ENCODE peak calls at places on chromosome 13, in eight cellular contexts. One of them, this sample, is unnamed.

GRCh38 chr13:98401936-98402335 is 175.0 kb downstream of the STK24 start:
- DNase-seq in iris pigment epithelial cell: no peak
- DNase-seq in left cardiac atrium: no peak
- DNase-seq in endothelial cell: no peak
- DNase-seq in activated T-cell treated with anti-CD3 and anti-CD28 coated beads, Interleukin-2, amount 50 U/mL, for 48 hours: no peak
- DNase-seq in amygdala: no peak
- DNase-seq in OCI-LY7: no peak
- DNase-seq in MCF 10A: no peak
- DNase-seq in this sample: no peak

GRCh38 chr13:46756977-46757376 is 40.0 kb downstream of the ESD start:
- DNase-seq in activated T-cell treated with anti-CD3 and anti-CD28 coated beads, Interleukin-2, amount 50 U/mL, for 48 hours: no peak
- DNase-seq in amygdala: no peak
- DNase-seq in endothelial cell: no peak
- DNase-seq in OCI-LY7: no peak
- DNase-seq in MCF 10A: peak
- DNase-seq in iris pigment epithelial cell: peak
- DNase-seq in left cardiac atrium: no peak
- DNase-seq in this sample: no peak

GRCh38 chr13:44812818-44813217 is 176.5 kb downstream of the NUFIP1 start:
- DNase-seq in activated T-cell treated with anti-CD3 and anti-CD28 coated beads, Interleukin-2, amount 50 U/mL, for 48 hours: no peak
- DNase-seq in endothelial cell: no peak
- DNase-seq in OCI-LY7: no peak
- DNase-seq in iris pigment epithelial cell: peak
- DNase-seq in left cardiac atrium: no peak
- DNase-seq in MCF 10A: no peak
- DNase-seq in amygdala: no peak
- DNase-seq in this sample: no peak

GRCh38 chr13:51136276-51136980 is 25.4 kb upstream of the C13orf42 start:
- DNase-seq in left cardiac atrium: no peak
- DNase-seq in endothelial cell: no peak
- DNase-seq in OCI-LY7: no peak
- DNase-seq in MCF 10A: no peak
- DNase-seq in activated T-cell treated with anti-CD3 and anti-CD28 coated beads, Interleukin-2, amount 50 U/mL, for 48 hours: no peak
- DNase-seq in amygdala: no peak
- DNase-seq in iris pigment epithelial cell: no peak
- DNase-seq in this sample: no peak

GRCh38 chr13:61500176-61500575 is 84.5 kb upstream of the PCDH20 start:
- DNase-seq in activated T-cell treated with anti-CD3 and anti-CD28 coated beads, Interleukin-2, amount 50 U/mL, for 48 hours: no peak
- DNase-seq in MCF 10A: no peak
- DNase-seq in amygdala: no peak
- DNase-seq in OCI-LY7: no peak
- DNase-seq in iris pigment epithelial cell: no peak
- DNase-seq in left cardiac atrium: no peak
- DNase-seq in endothelial cell: no peak
- DNase-seq in this sample: no peak

GRCh38 chr13:43251967-43252366 is 228.6 kb downstream of the DNAJC15 start:
- DNase-seq in endothelial cell: no peak
- DNase-seq in OCI-LY7: no peak
- DNase-seq in activated T-cell treated with anti-CD3 and anti-CD28 coated beads, Interleukin-2, amount 50 U/mL, for 48 hours: no peak
- DNase-seq in MCF 10A: no peak
- DNase-seq in iris pigment epithelial cell: no peak
- DNase-seq in amygdala: no peak
- DNase-seq in left cardiac atrium: no peak
- DNase-seq in this sample: no peak

GRCh38 chr13:98370806-98371553 is 193.9 kb upstream of the RNF113B start:
- DNase-seq in amygdala: no peak
- DNase-seq in OCI-LY7: no peak
- DNase-seq in endothelial cell: no peak
- DNase-seq in activated T-cell treated with anti-CD3 and anti-CD28 coated beads, Interleukin-2, amount 50 U/mL, for 48 hours: no peak
- DNase-seq in MCF 10A: no peak
- DNase-seq in left cardiac atrium: peak
- DNase-seq in iris pigment epithelial cell: peak
- DNase-seq in this sample: no peak

GRCh38 chr13:99421758-99422555 is 79.3 kb upstream of the TM9SF2 start:
- DNase-seq in activated T-cell treated with anti-CD3 and anti-CD28 coated beads, Interleukin-2, amount 50 U/mL, for 48 hours: peak
- DNase-seq in amygdala: no peak
- DNase-seq in endothelial cell: no peak
- DNase-seq in iris pigment epithelial cell: no peak
- DNase-seq in OCI-LY7: no peak
- DNase-seq in MCF 10A: no peak
- DNase-seq in left cardiac atrium: no peak
- DNase-seq in this sample: no peak

GRCh38 chr13:73984949-73985691 is 149.1 kb downstream of the KLF12 start:
- DNase-seq in MCF 10A: no peak
- DNase-seq in endothelial cell: no peak
- DNase-seq in OCI-LY7: no peak
- DNase-seq in iris pigment epithelial cell: no peak
- DNase-seq in activated T-cell treated with anti-CD3 and anti-CD28 coated beads, Interleukin-2, amount 50 U/mL, for 48 hours: peak
- DNase-seq in amygdala: no peak
- DNase-seq in left cardiac atrium: peak
- DNase-seq in this sample: no peak